ENCODE peak calls at places on chromosome 17, in six cellular contexts. R, D, Y, V, O and A are unnamed samples.

GRCh38 chr17:79537686-79538085 is 73.2 kb downstream of the RBFOX3 start:
- DNase-seq in R (no peak), D (no peak), Y (no peak), V (no peak), O (no peak), A (no peak)

GRCh38 chr17:21387616-21388015 is 11.5 kb downstream of the KCNJ12 start:
- DNase-seq in R (no peak), D (no peak), Y (no peak), V (no peak), O (no peak), A (no peak)

GRCh38 chr17:2427910-2428309 is 27.1 kb upstream of the MNT start:
- DNase-seq in R (no peak), D (no peak), Y (no peak), V (no peak), O (no peak), A (no peak)

GRCh38 chr17:79046501-79047280 is 22.7 kb downstream of the C1QTNF1 start:
- DNase-seq in R (no peak), D (no peak), Y (no peak), V (peak; percentile 74), O (no peak), A (no peak)

GRCh38 chr17:7956208-7956965 is 24.4 kb downstream of the CNTROB start:
- DNase-seq in R (no peak), D (peak; percentile 12), Y (no peak), V (peak; percentile 82), O (no peak), A (no peak)

GRCh38 chr17:44279586-44280344 is 11.8 kb upstream of the SLC4A1 start:
- DNase-seq in R (no peak), D (peak; percentile 91), Y (no peak), V (peak; percentile 78), O (peak; percentile 64), A (peak; percentile 75)

GRCh38 chr17:77101521-77102410 is 39.0 kb upstream of the SEC14L1 start:
- DNase-seq in R (no peak), D (no peak), Y (no peak), V (no peak), O (no peak), A (no peak)

GRCh38 chr17:7589204-7589868 is 558 bp downstream of the SOX15 start:
- DNase-seq in R (no peak), D (peak; percentile 83), Y (peak; percentile 63), V (peak; percentile 87), O (peak; percentile 86), A (no peak)

GRCh38 chr17:60790205-60790604 is 112.6 kb downstream of the BCAS3 start:
- DNase-seq in R (no peak), D (no peak), Y (no peak), V (no peak), O (no peak), A (no peak)

GRCh38 chr17:37476431-37477130 is 13.1 kb upstream of the DUSP14 start:
- DNase-seq in R (no peak), D (peak; percentile 55), Y (no peak), V (peak; percentile 22), O (no peak), A (peak; percentile 38)

GRCh38 chr17:36132421-36132831 is 28.8 kb downstream of the CCL4 start:
- DNase-seq in R (no peak), D (no peak), Y (no peak), V (no peak), O (no peak), A (no peak)

GRCh38 chr17:64378890-64379354 is 11.7 kb downstream of the PECAM1 start:
- DNase-seq in R (no peak), D (no peak), Y (no peak), V (no peak), O (peak; percentile 32), A (no peak)

GRCh38 chr17:50699410-50699809 is 8.3 kb downstream of the ANKRD40 start:
- DNase-seq in R (no peak), D (no peak), Y (no peak), V (no peak), O (no peak), A (no peak)

GRCh38 chr17:42585353-42585752 is 7.8 kb upstream of the PSMC3IP start:
- DNase-seq in R (no peak), D (no peak), Y (no peak), V (no peak), O (no peak), A (no peak)
- H3K27ac ChIP-seq in R (no peak overlapping the region), D (no peak overlapping the region), Y (no peak overlapping the region), V (peak overlapping the region; percentile 42), O (no peak overlapping the region), A (no peak overlapping the region)

DNA sequence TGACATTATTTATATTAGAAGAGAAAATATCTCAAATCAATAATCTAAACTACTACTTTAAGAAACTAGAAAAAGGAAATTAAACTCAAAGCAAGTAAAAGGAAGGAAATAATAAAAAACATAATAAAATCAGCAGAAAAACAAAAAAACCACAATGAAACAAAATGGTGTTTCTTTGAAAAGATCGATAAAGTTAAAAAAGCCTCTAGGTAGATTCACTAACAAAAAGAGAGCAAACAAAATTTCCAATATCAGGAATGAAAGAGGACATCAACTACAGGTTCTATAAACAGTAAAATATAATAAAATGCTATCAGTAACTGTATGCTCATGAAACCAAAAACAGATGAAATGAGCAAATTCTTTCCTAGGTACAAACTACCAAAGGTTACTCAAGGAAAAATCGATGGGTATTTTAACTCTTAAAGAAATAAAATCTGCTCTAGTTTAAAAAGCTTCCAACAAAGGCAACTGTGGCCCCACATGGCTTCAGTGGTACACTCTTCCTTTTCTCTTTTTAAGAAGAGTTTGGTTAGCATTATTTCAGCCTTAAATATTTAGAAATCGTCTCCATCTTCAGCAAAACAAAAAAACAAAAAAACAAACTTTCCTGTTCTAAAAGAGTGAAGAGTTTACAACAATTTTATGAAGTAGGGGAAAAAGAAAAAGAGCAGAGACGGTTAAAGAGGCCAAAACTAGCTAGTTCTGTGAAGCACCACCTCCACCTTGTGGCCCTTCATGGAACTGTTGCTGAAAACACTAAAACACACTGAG is 102.2 kb downstream of the TRIM37 start:
- DNase-seq in R (peak; percentile 59), D (peak; percentile 53), Y (peak; percentile 62), V (peak; percentile 21), O (peak; percentile 67), A (peak; percentile 62)
- H3K27ac ChIP-seq in R (no peak overlapping the region), D (no peak overlapping the region), Y (no peak overlapping the region), V (no peak overlapping the region), O (no peak overlapping the region), A (no peak overlapping the region)

DNA sequence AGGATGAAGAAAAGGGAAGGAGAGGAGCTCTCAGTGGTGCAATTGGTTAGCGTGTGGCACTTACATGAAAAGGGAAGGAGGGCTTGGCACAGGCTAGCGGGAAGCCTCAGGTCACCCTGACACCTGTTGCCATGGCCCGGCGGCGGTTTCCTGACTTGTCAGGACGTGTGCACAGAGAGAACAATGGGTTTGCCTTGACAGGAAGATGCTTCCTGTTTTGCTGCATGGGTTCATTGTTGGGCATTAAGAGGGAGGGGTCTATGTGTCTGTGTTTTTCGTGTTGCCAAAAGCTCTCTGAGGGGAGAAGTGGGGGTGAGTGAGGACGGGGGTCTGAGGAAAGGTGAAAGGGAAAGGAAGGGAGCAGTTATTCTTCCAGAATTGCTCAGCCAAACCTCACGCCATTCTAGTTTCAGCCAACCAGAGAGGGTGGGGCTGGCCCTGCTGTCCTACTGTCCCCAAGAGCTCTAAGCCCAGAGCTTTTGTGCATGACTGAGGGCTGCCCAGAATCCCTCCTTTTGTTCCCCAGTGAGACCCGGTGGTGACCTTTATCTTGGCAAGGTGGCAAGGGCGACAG is 17.1 kb upstream of the CCR7 start:
- DNase-seq in R (no peak), D (no peak), Y (peak; percentile 88), V (peak; percentile 42), O (peak; percentile 59), A (no peak)
- H3K27ac ChIP-seq in R (no peak overlapping the region), D (no peak overlapping the region), Y (peak overlapping the region; percentile 19), V (peak overlapping the region; percentile 74), O (no peak overlapping the region), A (no peak overlapping the region)

DNA sequence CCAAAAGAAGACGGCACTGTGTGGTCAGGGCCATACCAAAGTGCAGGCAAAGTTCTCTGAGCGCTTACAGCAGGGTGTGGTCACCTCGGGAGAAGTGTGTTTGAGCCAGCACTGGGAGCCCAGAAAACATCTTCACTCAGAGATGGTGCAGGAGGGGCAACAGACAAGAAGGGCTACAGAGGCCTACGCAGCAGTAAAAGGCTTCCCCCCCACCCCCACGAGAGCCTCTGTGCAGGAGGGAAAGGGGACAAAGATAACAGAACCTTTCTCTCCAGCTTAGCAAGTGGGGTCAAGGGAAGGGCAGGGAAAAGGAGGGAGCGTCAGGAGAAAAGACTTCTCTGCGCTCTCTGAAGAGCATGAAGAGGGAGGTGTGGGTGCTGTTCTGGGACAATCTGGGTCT is 2.8 kb downstream of the VAT1 start:
- DNase-seq in R (no peak), D (no peak), Y (no peak), V (no peak), O (no peak), A (no peak)
- H3K27ac ChIP-seq in R (no peak overlapping the region), D (no peak overlapping the region), Y (peak overlapping the region; percentile 43), V (peak overlapping the region; percentile 89), O (peak overlapping the region; percentile 77), A (peak overlapping the region; percentile 82)

GRCh38 chr17:57226793-57227192 is 29.5 kb upstream of the MSI2 start:
- DNase-seq in R (no peak), D (no peak), Y (no peak), V (no peak), O (no peak), A (no peak)

DNA sequence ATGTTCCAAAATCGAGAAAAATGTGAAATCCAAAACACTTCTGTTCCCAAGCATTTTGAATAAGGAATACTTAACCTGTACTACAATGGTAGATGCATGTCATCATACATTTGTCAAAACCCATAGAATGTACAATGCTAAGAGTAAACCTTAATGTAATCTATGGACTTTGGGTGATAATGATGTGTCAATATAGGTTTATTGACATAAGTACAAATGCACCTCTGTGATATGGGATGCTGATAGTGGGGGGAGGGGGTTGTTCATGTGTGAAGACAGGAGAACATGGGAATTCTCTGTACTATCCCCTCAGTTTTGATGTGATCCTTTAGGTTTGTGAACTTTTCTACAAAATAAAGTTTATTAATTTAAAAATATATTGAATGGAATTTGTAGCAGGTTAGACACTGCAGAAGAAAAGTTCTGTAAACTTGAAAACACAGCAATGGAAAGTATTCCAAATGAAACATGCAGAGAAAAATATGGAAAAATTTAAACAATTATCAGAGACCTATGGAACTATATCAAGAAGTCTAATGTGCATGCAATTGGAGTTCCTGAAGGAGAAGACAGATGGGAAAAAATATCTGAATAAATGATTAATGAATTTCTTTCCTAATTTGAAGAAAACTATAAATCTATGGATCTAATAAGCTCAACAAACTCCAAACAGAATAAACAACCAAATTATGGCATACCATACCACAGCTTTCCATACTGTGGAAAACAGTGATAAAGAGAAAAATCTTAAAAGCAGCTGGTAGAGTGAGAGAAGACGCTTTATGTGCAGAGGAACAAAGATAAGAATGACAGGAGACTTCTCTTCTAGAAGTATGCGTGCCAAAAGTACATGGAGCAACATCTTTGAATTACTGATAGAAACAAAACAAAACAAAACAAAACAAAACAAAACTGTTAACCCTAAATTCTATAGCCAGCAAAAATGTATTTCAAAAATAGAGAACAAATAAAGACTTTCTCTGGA is 34.7 kb upstream of the MSI2 start:
- DNase-seq in R (no peak), D (no peak), Y (no peak), V (no peak), O (no peak), A (no peak)
- H3K27ac ChIP-seq in R (no peak overlapping the region), D (no peak overlapping the region), Y (no peak overlapping the region), V (no peak overlapping the region), O (no peak overlapping the region), A (no peak overlapping the region)